ENCODE peak calls at places on chromosomes 12 and 14, in nine cellular contexts. One of them, this sample, is unnamed.

GRCh38 chr12:1855241-1855640 is 34.9 kb downstream of the LRTM2 start:
- DNase-seq in amniotic stem cell: no peak
- DNase-seq in hypothalamus: no peak
- DNase-seq in GM19239: no peak
- DNase-seq in GM12891: no peak
- DNase-seq in stimulated activated CD8-positive, alpha-beta memory T cell treated with anti-CD3 and anti-CD28 coated beads, Interleukin-2, amount 100 ng/mL, for 1 hour: no peak
- DNase-seq in AG20443: no peak
- DNase-seq in activated naive CD8-positive, alpha-beta T cell treated with anti-CD3 and anti-CD28 coated beads, Interleukin-2, amount 10 ng/mL, durations not matched to agents 7 days and 5 days: no peak
- DNase-seq in AG10803: peak
- DNase-seq in this sample: no peak

GRCh38 chr12:121107681-121108080 is 25.0 kb upstream of the P2RX7 start:
- DNase-seq in AG10803: no peak
- DNase-seq in hypothalamus: no peak
- DNase-seq in amniotic stem cell: no peak
- DNase-seq in GM19239: no peak
- DNase-seq in stimulated activated CD8-positive, alpha-beta memory T cell treated with anti-CD3 and anti-CD28 coated beads, Interleukin-2, amount 100 ng/mL, for 1 hour: no peak
- DNase-seq in AG20443: no peak
- DNase-seq in GM12891: no peak
- DNase-seq in activated naive CD8-positive, alpha-beta T cell treated with anti-CD3 and anti-CD28 coated beads, Interleukin-2, amount 10 ng/mL, durations not matched to agents 7 days and 5 days: no peak
- DNase-seq in this sample: no peak

GRCh38 chr14:106235356-106236159 is 709.2 kb downstream of the TMEM121 start:
- DNase-seq in AG20443: no peak
- DNase-seq in hypothalamus: no peak
- DNase-seq in stimulated activated CD8-positive, alpha-beta memory T cell treated with anti-CD3 and anti-CD28 coated beads, Interleukin-2, amount 100 ng/mL, for 1 hour: no peak
- DNase-seq in AG10803: no peak
- DNase-seq in amniotic stem cell: no peak
- DNase-seq in GM19239: no peak
- DNase-seq in GM12891: no peak
- DNase-seq in activated naive CD8-positive, alpha-beta T cell treated with anti-CD3 and anti-CD28 coated beads, Interleukin-2, amount 10 ng/mL, durations not matched to agents 7 days and 5 days: no peak
- DNase-seq in this sample: no peak

GRCh38 chr12:119725523-119725922 is 57.6 kb downstream of the PRKAB1 start:
- DNase-seq in AG20443: no peak
- DNase-seq in amniotic stem cell: no peak
- DNase-seq in GM19239: no peak
- DNase-seq in activated naive CD8-positive, alpha-beta T cell treated with anti-CD3 and anti-CD28 coated beads, Interleukin-2, amount 10 ng/mL, durations not matched to agents 7 days and 5 days: no peak
- DNase-seq in stimulated activated CD8-positive, alpha-beta memory T cell treated with anti-CD3 and anti-CD28 coated beads, Interleukin-2, amount 100 ng/mL, for 1 hour: no peak
- DNase-seq in hypothalamus: no peak
- DNase-seq in AG10803: no peak
- DNase-seq in GM12891: no peak
- DNase-seq in this sample: no peak

GRCh38 chr12:77231548-77231947 is 166.2 kb upstream of the E2F7 start:
- DNase-seq in activated naive CD8-positive, alpha-beta T cell treated with anti-CD3 and anti-CD28 coated beads, Interleukin-2, amount 10 ng/mL, durations not matched to agents 7 days and 5 days: no peak
- DNase-seq in AG10803: peak
- DNase-seq in GM12891: no peak
- DNase-seq in hypothalamus: no peak
- DNase-seq in AG20443: peak
- DNase-seq in amniotic stem cell: no peak
- DNase-seq in stimulated activated CD8-positive, alpha-beta memory T cell treated with anti-CD3 and anti-CD28 coated beads, Interleukin-2, amount 100 ng/mL, for 1 hour: no peak
- DNase-seq in GM19239: no peak
- DNase-seq in this sample: peak

GRCh38 chr12:22333186-22333745 is 1.2 kb downstream of the ST8SIA1 start:
- DNase-seq in stimulated activated CD8-positive, alpha-beta memory T cell treated with anti-CD3 and anti-CD28 coated beads, Interleukin-2, amount 100 ng/mL, for 1 hour: no peak
- DNase-seq in AG10803: peak
- DNase-seq in amniotic stem cell: no peak
- DNase-seq in activated naive CD8-positive, alpha-beta T cell treated with anti-CD3 and anti-CD28 coated beads, Interleukin-2, amount 10 ng/mL, durations not matched to agents 7 days and 5 days: no peak
- DNase-seq in hypothalamus: no peak
- DNase-seq in GM12891: no peak
- DNase-seq in GM19239: no peak
- DNase-seq in AG20443: peak
- DNase-seq in this sample: no peak

GRCh38 chr12:57488397-57489156 is 709 bp downstream of the MARS1 start:
- DNase-seq in hypothalamus: no peak
- DNase-seq in activated naive CD8-positive, alpha-beta T cell treated with anti-CD3 and anti-CD28 coated beads, Interleukin-2, amount 10 ng/mL, durations not matched to agents 7 days and 5 days: no peak
- DNase-seq in stimulated activated CD8-positive, alpha-beta memory T cell treated with anti-CD3 and anti-CD28 coated beads, Interleukin-2, amount 100 ng/mL, for 1 hour: no peak
- DNase-seq in GM12891: no peak
- DNase-seq in AG10803: no peak
- DNase-seq in AG20443: no peak
- DNase-seq in GM19239: no peak
- DNase-seq in amniotic stem cell: no peak
- DNase-seq in this sample: no peak

GRCh38 chr12:114399664-114400211 is 6.2 kb downstream of the TBX5 start:
- DNase-seq in stimulated activated CD8-positive, alpha-beta memory T cell treated with anti-CD3 and anti-CD28 coated beads, Interleukin-2, amount 100 ng/mL, for 1 hour: no peak
- DNase-seq in AG20443: no peak
- DNase-seq in GM12891: no peak
- DNase-seq in GM19239: no peak
- DNase-seq in AG10803: no peak
- DNase-seq in activated naive CD8-positive, alpha-beta T cell treated with anti-CD3 and anti-CD28 coated beads, Interleukin-2, amount 10 ng/mL, durations not matched to agents 7 days and 5 days: no peak
- DNase-seq in amniotic stem cell: no peak
- DNase-seq in hypothalamus: no peak
- DNase-seq in this sample: no peak

GRCh38 chr12:93614917-93615596 is 42.6 kb downstream of the SOCS2 start:
- DNase-seq in activated naive CD8-positive, alpha-beta T cell treated with anti-CD3 and anti-CD28 coated beads, Interleukin-2, amount 10 ng/mL, durations not matched to agents 7 days and 5 days: no peak
- DNase-seq in hypothalamus: no peak
- DNase-seq in AG20443: peak
- DNase-seq in amniotic stem cell: no peak
- DNase-seq in AG10803: peak
- DNase-seq in GM12891: no peak
- DNase-seq in stimulated activated CD8-positive, alpha-beta memory T cell treated with anti-CD3 and anti-CD28 coated beads, Interleukin-2, amount 100 ng/mL, for 1 hour: no peak
- DNase-seq in GM19239: no peak
- DNase-seq in this sample: no peak

GRCh38 chr14:101055776-101056374 is 152.4 kb upstream of the RTL1 start:
- DNase-seq in GM12891: no peak
- DNase-seq in stimulated activated CD8-positive, alpha-beta memory T cell treated with anti-CD3 and anti-CD28 coated beads, Interleukin-2, amount 100 ng/mL, for 1 hour: no peak
- DNase-seq in GM19239: no peak
- DNase-seq in AG10803: no peak
- DNase-seq in hypothalamus: no peak
- DNase-seq in amniotic stem cell: no peak
- DNase-seq in AG20443: no peak
- DNase-seq in activated naive CD8-positive, alpha-beta T cell treated with anti-CD3 and anti-CD28 coated beads, Interleukin-2, amount 10 ng/mL, durations not matched to agents 7 days and 5 days: no peak
- DNase-seq in this sample: no peak

GRCh38 chr12:54010972-54011664 is 2.3 kb downstream of the HOXC8 start:
- DNase-seq in activated naive CD8-positive, alpha-beta T cell treated with anti-CD3 and anti-CD28 coated beads, Interleukin-2, amount 10 ng/mL, durations not matched to agents 7 days and 5 days: no peak
- DNase-seq in AG20443: no peak
- DNase-seq in hypothalamus: no peak
- DNase-seq in GM12891: no peak
- DNase-seq in GM19239: no peak
- DNase-seq in AG10803: no peak
- DNase-seq in stimulated activated CD8-positive, alpha-beta memory T cell treated with anti-CD3 and anti-CD28 coated beads, Interleukin-2, amount 100 ng/mL, for 1 hour: no peak
- DNase-seq in amniotic stem cell: no peak
- DNase-seq in this sample: no peak

GRCh38 chr14:92397839-92398564 is 75.0 kb downstream of the SLC24A4 start:
- DNase-seq in AG20443: peak
- DNase-seq in amniotic stem cell: no peak
- DNase-seq in AG10803: no peak
- DNase-seq in GM12891: no peak
- DNase-seq in GM19239: no peak
- DNase-seq in activated naive CD8-positive, alpha-beta T cell treated with anti-CD3 and anti-CD28 coated beads, Interleukin-2, amount 10 ng/mL, durations not matched to agents 7 days and 5 days: no peak
- DNase-seq in stimulated activated CD8-positive, alpha-beta memory T cell treated with anti-CD3 and anti-CD28 coated beads, Interleukin-2, amount 100 ng/mL, for 1 hour: no peak
- DNase-seq in hypothalamus: no peak
- DNase-seq in this sample: no peak

GRCh38 chr12:67797316-67797741 is 148.8 kb downstream of the DYRK2 start:
- DNase-seq in hypothalamus: no peak
- DNase-seq in activated naive CD8-positive, alpha-beta T cell treated with anti-CD3 and anti-CD28 coated beads, Interleukin-2, amount 10 ng/mL, durations not matched to agents 7 days and 5 days: no peak
- DNase-seq in AG10803: no peak
- DNase-seq in amniotic stem cell: no peak
- DNase-seq in AG20443: no peak
- DNase-seq in GM19239: no peak
- DNase-seq in stimulated activated CD8-positive, alpha-beta memory T cell treated with anti-CD3 and anti-CD28 coated beads, Interleukin-2, amount 100 ng/mL, for 1 hour: no peak
- DNase-seq in GM12891: no peak
- DNase-seq in this sample: no peak

GRCh38 chr12:68317047-68317667 is 15.0 kb downstream of the MDM1 start:
- DNase-seq in amniotic stem cell: peak
- DNase-seq in GM19239: no peak
- DNase-seq in stimulated activated CD8-positive, alpha-beta memory T cell treated with anti-CD3 and anti-CD28 coated beads, Interleukin-2, amount 100 ng/mL, for 1 hour: no peak
- DNase-seq in hypothalamus: no peak
- DNase-seq in activated naive CD8-positive, alpha-beta T cell treated with anti-CD3 and anti-CD28 coated beads, Interleukin-2, amount 10 ng/mL, durations not matched to agents 7 days and 5 days: no peak
- DNase-seq in AG20443: peak
- DNase-seq in AG10803: peak
- DNase-seq in GM12891: no peak
- DNase-seq in this sample: peak

GRCh38 chr14:32259368-32260013 is 56.4 kb upstream of the RNU6-8 start:
- DNase-seq in amniotic stem cell: peak
- DNase-seq in AG10803: peak
- DNase-seq in hypothalamus: no peak
- DNase-seq in activated naive CD8-positive, alpha-beta T cell treated with anti-CD3 and anti-CD28 coated beads, Interleukin-2, amount 10 ng/mL, durations not matched to agents 7 days and 5 days: no peak
- DNase-seq in stimulated activated CD8-positive, alpha-beta memory T cell treated with anti-CD3 and anti-CD28 coated beads, Interleukin-2, amount 100 ng/mL, for 1 hour: no peak
- DNase-seq in GM19239: no peak
- DNase-seq in AG20443: peak
- DNase-seq in GM12891: no peak
- DNase-seq in this sample: no peak

GRCh38 chr14:40944521-40944920 is 662.2 kb upstream of the LRFN5 start:
- DNase-seq in GM19239: no peak
- DNase-seq in activated naive CD8-positive, alpha-beta T cell treated with anti-CD3 and anti-CD28 coated beads, Interleukin-2, amount 10 ng/mL, durations not matched to agents 7 days and 5 days: no peak
- DNase-seq in amniotic stem cell: no peak
- DNase-seq in stimulated activated CD8-positive, alpha-beta memory T cell treated with anti-CD3 and anti-CD28 coated beads, Interleukin-2, amount 100 ng/mL, for 1 hour: no peak
- DNase-seq in GM12891: no peak
- DNase-seq in AG20443: no peak
- DNase-seq in AG10803: no peak
- DNase-seq in hypothalamus: no peak
- DNase-seq in this sample: no peak

GRCh38 chr12:13390381-13390856 is 193.9 kb downstream of the EMP1 start:
- DNase-seq in AG10803: peak
- DNase-seq in activated naive CD8-positive, alpha-beta T cell treated with anti-CD3 and anti-CD28 coated beads, Interleukin-2, amount 10 ng/mL, durations not matched to agents 7 days and 5 days: no peak
- DNase-seq in hypothalamus: peak
- DNase-seq in stimulated activated CD8-positive, alpha-beta memory T cell treated with anti-CD3 and anti-CD28 coated beads, Interleukin-2, amount 100 ng/mL, for 1 hour: no peak
- DNase-seq in GM12891: no peak
- DNase-seq in GM19239: no peak
- DNase-seq in AG20443: peak
- DNase-seq in amniotic stem cell: peak
- DNase-seq in this sample: no peak

GRCh38 chr14:72549026-72549425 is 344.9 kb downstream of the DPF3 start:
- DNase-seq in amniotic stem cell: no peak
- DNase-seq in activated naive CD8-positive, alpha-beta T cell treated with anti-CD3 and anti-CD28 coated beads, Interleukin-2, amount 10 ng/mL, durations not matched to agents 7 days and 5 days: no peak
- DNase-seq in AG20443: peak
- DNase-seq in AG10803: no peak
- DNase-seq in GM12891: no peak
- DNase-seq in GM19239: no peak
- DNase-seq in hypothalamus: no peak
- DNase-seq in stimulated activated CD8-positive, alpha-beta memory T cell treated with anti-CD3 and anti-CD28 coated beads, Interleukin-2, amount 100 ng/mL, for 1 hour: no peak
- DNase-seq in this sample: no peak